ENCODE peak calls at places on chromosomes 1 and 21, in eight cellular contexts. W is sigmoid colon, L is ovary, J is esophagus muscularis mucosa, E is tibial nerve, F is stomach, Y is transverse colon, K is K562. M is an unnamed sample. For H3K36me3, the result is how much of the 10 kb centered on the place peaks cover.

GRCh38 chr1:29803486-29803885 is 567.2 kb downstream of the PTPRU start:
- DNase-seq in W (no peak), L (no peak), J (no peak), E (no peak), F (peak), Y (no peak), K (no peak), M (no peak)

GRCh38 chr1:12166834-12167492 is at the start of gene TNFRSF1B:
- DNase-seq in W (peak), L (peak), J (no peak), E (no peak), F (peak), Y (peak), K (peak), M (peak)

GRCh38 chr1:20883766-20884165 is 96.7 kb upstream of the HP1BP3 start:
- DNase-seq in W (no peak), L (no peak), J (no peak), E (no peak), F (no peak), Y (no peak), K (no peak), M (no peak)

GRCh38 chr1:218874313-218874712 is 299.4 kb upstream of the LYPLAL1 start:
- DNase-seq in W (no peak), L (no peak), J (no peak), E (no peak), F (no peak), Y (no peak), K (no peak), M (no peak)

GRCh38 chr1:27634982-27635362 is at the start of gene FGR:
- DNase-seq in W (no peak), L (no peak), J (no peak), E (peak), F (peak), Y (no peak), K (no peak), M (peak)

GRCh38 chr1:7975212-7975865 is 13.8 kb downstream of the PARK7 start:
- DNase-seq in W (peak), L (peak), J (no peak), E (peak), F (peak), Y (peak), K (peak), M (peak)

GRCh38 chr1:211524521-211524920 is 32.6 kb upstream of the RD3 start:
- DNase-seq in W (no peak), L (no peak), J (no peak), E (no peak), F (no peak), Y (no peak), K (no peak), M (no peak)

GRCh38 chr1:59978026-59978425 is 51.5 kb upstream of the CYP2J2 start:
- DNase-seq in W (no peak), L (no peak), J (no peak), E (no peak), F (no peak), Y (no peak), K (no peak), M (no peak)

GRCh38 chr1:27314169-27314568 is 7.8 kb upstream of the TMEM222 start:
- DNase-seq in W (no peak), L (no peak), J (no peak), E (no peak), F (no peak), Y (no peak), K (no peak), M (no peak)

GRCh38 chr21:38619865-38620513 is 121.7 kb upstream of the ERG start:
- DNase-seq in W (no peak), L (peak), J (peak), E (peak), F (no peak), Y (no peak), K (no peak), M (no peak)

GRCh38 chr1:246572795-246573194 is 6.5 kb downstream of the CNST start:
- DNase-seq in W (no peak), L (no peak), J (no peak), E (no peak), F (no peak), Y (no peak), K (no peak), M (no peak)

GRCh38 chr1:156852414-156852874 is 6.5 kb downstream of the INSRR start:
- DNase-seq in W (peak), L (no peak), J (no peak), E (peak), F (peak), Y (peak), K (no peak), M (no peak)

GRCh38 chr1:178258521-178258920 is 164.6 kb downstream of the RASAL2 start:
- DNase-seq in W (no peak), L (no peak), J (no peak), E (no peak), F (no peak), Y (no peak), K (no peak), M (no peak)

GRCh38 chr1:161721738-161722343 is 497 bp downstream of the FCRLB start:
- DNase-seq in W (no peak), L (no peak), J (no peak), E (no peak), F (no peak), Y (no peak), K (peak), M (no peak)

GRCh38 chr1:203969846-203970245 is 103.1 kb upstream of the SOX13 start:
- DNase-seq in W (no peak), L (no peak), J (no peak), E (no peak), F (no peak), Y (no peak), K (no peak), M (no peak)
- H3K36me3 ChIP-seq in W (under half), L (under half), J (under half), E (under half), F (under half), Y (under half), K (under half), M (under half)

GRCh38 chr21:44965251-44966022 is 25.6 kb downstream of the SLX9 start:
- DNase-seq in W (no peak), L (no peak), J (no peak), E (no peak), F (no peak), Y (no peak), K (no peak), M (peak)
- TF ChIP-seq EP300 in W (no peak), L (no peak), J (no peak), E (no peak), F (no peak), Y (no peak), K (no peak), M (no peak)

GRCh38 chr21:44058981-44059380 is 46.9 kb downstream of the TRAPPC10 start:
- DNase-seq in W (no peak), L (no peak), J (no peak), E (no peak), F (no peak), Y (no peak), K (no peak), M (no peak)
- H3K36me3 ChIP-seq in W (under half), L (under half), J (half or more), E (half or more), F (half or more), Y (under half), K (half or more), M (under half)

GRCh38 chr1:33454646-33455282 is 17.7 kb upstream of the ZSCAN20 start:
- DNase-seq in W (no peak), L (no peak), J (no peak), E (no peak), F (no peak), Y (no peak), K (no peak), M (peak)
- TF ChIP-seq EP300 in W (no peak), L (no peak), J (no peak), E (no peak), F (no peak), Y (no peak), K (no peak), M (no peak)

GRCh38 chr1:13779930-13780329 is 79.9 kb downstream of the PRDM2 start:
- DNase-seq in W (no peak), L (no peak), J (no peak), E (no peak), F (no peak), Y (no peak), K (no peak), M (no peak)
- H3K36me3 ChIP-seq in W (half or more), L (under half), J (under half), E (half or more), F (half or more), Y (under half), K (half or more), M (half or more)

DNA sequence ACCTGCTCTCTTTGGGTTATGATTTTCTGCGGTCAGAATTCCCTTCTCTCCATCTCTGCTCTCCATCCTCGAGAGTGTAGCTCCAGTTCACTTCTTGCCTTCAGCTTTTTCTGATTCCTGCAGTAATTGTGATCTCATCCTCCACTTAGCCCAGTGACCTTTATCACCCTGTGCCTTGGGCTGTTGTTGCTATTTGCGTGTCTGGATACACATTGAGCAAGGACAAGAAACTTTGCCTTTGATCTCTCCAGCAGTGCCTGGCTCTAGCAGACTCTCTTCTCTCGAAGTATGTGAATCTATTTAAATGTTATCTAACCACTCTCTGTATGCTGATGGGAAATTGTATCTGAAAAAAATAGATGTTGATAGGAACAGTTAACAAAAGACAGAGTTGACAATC is 76.4 kb upstream of the MARK1 start:
- DNase-seq in W (no peak), L (no peak), J (no peak), E (no peak), F (no peak), Y (no peak), K (no peak), M (no peak)
- TF ChIP-seq EP300 in W (no peak), L (no peak), J (no peak), E (peak), F (no peak), Y (no peak), K (no peak), M (no peak)

GRCh38 chr1:206478746-206479145 is 8.5 kb downstream of the IKBKE start:
- DNase-seq in W (no peak), L (no peak), J (no peak), E (no peak), F (no peak), Y (no peak), K (no peak), M (no peak)
- H3K36me3 ChIP-seq in W (under half), L (under half), J (under half), E (under half), F (half or more), Y (under half), K (under half), M (under half)